ENCODE peak calls at places on chromosomes 3 and 15, in ten cellular contexts. S is adrenal gland, U is body of pancreas, H is ovary, T is uterus, G is A549, M is endothelial cell of umbilical vein, O is stomach, Y is IMR-90, D is breast epithelium. F is an unnamed sample.

GRCh38 chr15:94972314-94972713 is 741.0 kb downstream of the MCTP2 start:
- DNase-seq in S (no peak), D (no peak), U (no peak), O (no peak), G (no peak), Y (no peak), H (no peak), T (no peak), M (peak), F (no peak)

GRCh38 chr3:174477491-174477890 is 381.6 kb upstream of the NAALADL2 start:
- DNase-seq in T (no peak), M (no peak), H (no peak), G (no peak), O (no peak), U (no peak), D (no peak), Y (no peak), S (no peak), F (no peak)

GRCh38 chr3:183378008-183378407 is 50.4 kb downstream of the MCF2L2 start:
- DNase-seq in S (no peak), U (no peak), G (no peak), H (no peak), O (no peak), T (no peak), M (no peak), D (no peak), Y (no peak), F (no peak)

GRCh38 chr3:196254376-196255283 is 32.9 kb downstream of the PCYT1A start:
- DNase-seq in M (no peak), Y (no peak), G (no peak), O (no peak), H (no peak), T (no peak), S (no peak), D (no peak), U (no peak), F (no peak)

GRCh38 chr3:70970136-70970535 is 613.4 kb downstream of the FOXP1 start:
- DNase-seq in G (no peak), U (no peak), D (no peak), T (no peak), S (no peak), M (no peak), Y (no peak), H (no peak), O (no peak), F (no peak)

GRCh38 chr3:195106418-195106906 is 164.5 kb downstream of the XXYLT1 start:
- DNase-seq in T (peak), D (peak), U (peak), S (peak), M (peak), O (peak), H (peak), G (peak), Y (peak), F (peak)

GRCh38 chr3:177195242-177195940 is 1.9 kb downstream of the TBL1XR1 start:
- DNase-seq in H (no peak), Y (no peak), T (no peak), D (no peak), G (no peak), U (peak), S (no peak), O (no peak), M (peak), F (peak)

GRCh38 chr3:14947886-14948608 is 664 bp downstream of the NR2C2 start:
- DNase-seq in M (peak), T (peak), U (peak), D (peak), O (peak), Y (peak), G (peak), H (peak), S (peak), F (peak)

GRCh38 chr3:25663324-25664065 is 1.2 kb downstream of the TOP2B start:
- DNase-seq in O (no peak), H (no peak), G (peak), D (no peak), Y (peak), M (peak), T (no peak), U (peak), S (no peak), F (no peak)

GRCh38 chr15:74369084-74369745 is 1.8 kb upstream of the CYP11A1 start:
- DNase-seq in S (peak), O (no peak), H (peak), M (no peak), T (no peak), Y (no peak), U (no peak), D (no peak), G (no peak), F (no peak)

GRCh38 chr15:74368121-74368520 is 675 bp upstream of the CYP11A1 start:
- DNase-seq in Y (no peak), S (no peak), M (no peak), U (no peak), H (no peak), D (no peak), T (no peak), O (no peak), G (no peak), F (no peak)

GRCh38 chr15:74367296-74367854 is at the start of gene CYP11A1:
- DNase-seq in O (no peak), Y (no peak), G (no peak), M (no peak), D (no peak), U (no peak), S (peak), T (no peak), H (peak), F (no peak)

GRCh38 chr15:74370471-74370870 is 3.0 kb upstream of the CYP11A1 start:
- DNase-seq in O (no peak), G (no peak), Y (no peak), T (no peak), M (no peak), D (no peak), U (no peak), H (no peak), S (no peak), F (no peak)

DNA sequence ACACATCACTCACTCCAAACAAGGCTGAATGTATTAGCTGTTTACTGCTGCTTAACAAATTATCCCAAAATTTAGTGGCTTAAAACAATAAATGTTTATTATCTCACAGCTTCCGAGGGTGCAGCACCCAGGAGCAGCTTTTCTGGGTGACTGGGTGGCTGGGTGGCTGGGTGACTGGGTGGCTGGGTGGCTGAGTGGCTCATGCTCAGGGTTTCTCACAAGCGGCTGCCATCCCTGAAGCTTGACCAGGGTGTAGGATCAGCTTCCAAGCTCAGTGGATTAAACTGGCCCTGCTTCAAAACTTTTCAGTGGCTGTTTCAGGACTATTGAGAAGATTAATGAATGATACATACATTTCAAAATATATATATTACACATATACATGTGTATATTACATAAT is 2.3 kb upstream of the CYP11A1 start:
- DNase-seq in S (no peak), D (no peak), M (no peak), T (no peak), H (no peak), O (no peak), U (no peak), Y (no peak), G (no peak), F (no peak)
- H3K27ac ChIP-seq in S (peak), D (no peak), M (no peak), T (no peak), H (peak), O (no peak), U (no peak), Y (no peak), G (no peak), F (no peak)

GRCh38 chr15:78438595-78439285 is 724 bp downstream of the IREB2 start:
- DNase-seq in Y (no peak), H (no peak), M (peak), U (no peak), D (peak), T (no peak), S (peak), O (no peak), G (peak), F (peak)

GRCh38 chr15:78440375-78441373 is 2.7 kb downstream of the IREB2 start:
- DNase-seq in D (no peak), T (no peak), G (no peak), U (no peak), H (no peak), M (no peak), O (no peak), S (no peak), Y (no peak), F (no peak)

GRCh38 chr15:78434134-78434533 is 3.9 kb upstream of the IREB2 start:
- DNase-seq in M (no peak), Y (no peak), H (no peak), S (no peak), U (no peak), D (no peak), O (no peak), T (no peak), G (no peak), F (no peak)

GRCh38 chr15:78437107-78437761 is 782 bp upstream of the IREB2 start:
- DNase-seq in T (no peak), D (no peak), M (no peak), G (no peak), S (no peak), H (no peak), Y (peak), U (no peak), O (no peak), F (no peak)

GRCh38 chr15:78437762-78438594 is at the start of gene IREB2:
- DNase-seq in D (peak), T (peak), O (peak), M (peak), Y (peak), H (peak), U (peak), G (peak), S (peak), F (peak)
- TF ChIP-seq POLR2A in D (no peak), T (no peak), O (no peak), M (peak), Y (peak), H (peak), U (peak), G (peak), S (peak), F (peak)

GRCh38 chr15:55742498-55742926 is 440 bp downstream of the PRTG start:
- DNase-seq in O (no peak), T (peak), D (no peak), S (peak), Y (peak), M (peak), H (peak), G (peak), U (no peak), F (peak)

GRCh38 chr15:55742927-55743614 is at the start of gene PRTG:
- DNase-seq in U (peak), T (peak), M (peak), S (peak), G (peak), D (no peak), H (peak), Y (peak), O (peak), F (peak)

GRCh38 chr15:55740981-55741591 is 1.9 kb downstream of the PRTG start:
- DNase-seq in S (no peak), O (no peak), Y (no peak), M (no peak), T (no peak), H (no peak), D (no peak), U (no peak), G (no peak), F (no peak)

GRCh38 chr15:55740479-55740878 is 2.5 kb downstream of the PRTG start:
- DNase-seq in O (no peak), Y (no peak), M (no peak), T (no peak), D (no peak), U (no peak), G (no peak), S (no peak), H (no peak), F (no peak)

DNA sequence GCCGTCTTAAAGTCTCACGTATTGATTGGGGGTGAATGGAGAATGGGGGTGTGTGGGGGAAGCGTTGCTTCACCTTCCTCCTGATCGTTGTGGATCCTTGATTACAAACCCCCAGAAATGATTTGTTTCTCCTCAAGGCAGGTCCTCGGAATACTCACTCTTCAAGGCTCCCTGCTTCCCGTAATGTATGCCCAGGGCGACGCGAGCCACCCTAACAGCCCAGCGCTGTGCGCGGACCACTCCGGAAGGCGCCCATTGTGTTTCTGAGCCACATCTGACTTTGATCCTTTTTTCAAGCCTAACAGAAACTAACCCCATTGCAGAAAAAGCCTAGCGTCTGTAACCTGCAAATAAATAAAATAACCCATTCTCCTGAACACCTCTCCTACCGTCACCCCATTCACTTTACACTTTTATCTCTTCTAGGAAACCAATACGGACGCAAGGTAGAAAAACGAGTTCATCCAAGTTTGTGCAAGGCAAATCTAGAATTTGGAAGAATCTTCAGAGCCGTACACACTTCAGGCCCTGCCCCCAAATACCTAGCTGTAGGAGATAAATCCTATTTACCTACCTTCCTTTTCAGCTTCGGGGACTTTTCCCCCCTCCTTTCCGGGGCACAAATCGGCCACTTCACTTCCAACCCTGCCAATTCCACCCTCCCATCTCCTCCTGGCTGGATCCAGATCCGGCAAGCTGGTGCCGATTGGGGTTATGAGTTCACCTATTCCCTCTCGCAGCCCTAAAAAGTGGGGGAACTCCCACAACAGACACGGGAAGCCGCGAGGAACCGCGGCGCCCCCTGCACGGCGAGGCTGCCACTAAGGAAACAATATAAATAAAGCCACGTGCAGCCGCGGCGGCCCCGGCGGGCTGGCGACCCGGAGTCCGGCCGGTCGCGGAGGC is 1.1 kb downstream of the PRTG start:
- DNase-seq in H (peak), O (no peak), T (peak), U (no peak), D (no peak), M (peak), Y (no peak), G (peak), S (peak), F (peak)
- TF ChIP-seq CTCF in H (no peak), O (no peak), T (no peak), U (no peak), D (no peak), M (peak), Y (no peak), G (no peak), S (no peak), F (no peak)

GRCh38 chr3:83248454-83248853 is 1487.0 kb upstream of the GBE1 start:
- DNase-seq in T (no peak), D (no peak), Y (no peak), H (no peak), S (no peak), M (no peak), O (no peak), G (no peak), U (no peak), F (no peak)
- H3K27ac ChIP-seq in T (no peak), D (no peak), Y (no peak), H (no peak), S (no peak), M (no peak), O (no peak), G (no peak), U (no peak), F (no peak)

GRCh38 chr3:154229217-154229590 is 95.1 kb downstream of the DHX36 start:
- DNase-seq in M (no peak), T (no peak), O (no peak), D (no peak), G (no peak), Y (peak), U (no peak), H (no peak), S (no peak), F (no peak)

GRCh38 chr3:154225536-154225935 is 98.8 kb downstream of the DHX36 start:
- DNase-seq in U (no peak), G (no peak), T (no peak), Y (no peak), O (no peak), D (no peak), M (no peak), H (no peak), S (no peak), F (no peak)

GRCh38 chr3:154224366-154224765 is 99.9 kb downstream of the DHX36 start:
- DNase-seq in H (no peak), G (no peak), S (no peak), D (no peak), M (peak), O (no peak), Y (no peak), T (no peak), U (no peak), F (no peak)

DNA sequence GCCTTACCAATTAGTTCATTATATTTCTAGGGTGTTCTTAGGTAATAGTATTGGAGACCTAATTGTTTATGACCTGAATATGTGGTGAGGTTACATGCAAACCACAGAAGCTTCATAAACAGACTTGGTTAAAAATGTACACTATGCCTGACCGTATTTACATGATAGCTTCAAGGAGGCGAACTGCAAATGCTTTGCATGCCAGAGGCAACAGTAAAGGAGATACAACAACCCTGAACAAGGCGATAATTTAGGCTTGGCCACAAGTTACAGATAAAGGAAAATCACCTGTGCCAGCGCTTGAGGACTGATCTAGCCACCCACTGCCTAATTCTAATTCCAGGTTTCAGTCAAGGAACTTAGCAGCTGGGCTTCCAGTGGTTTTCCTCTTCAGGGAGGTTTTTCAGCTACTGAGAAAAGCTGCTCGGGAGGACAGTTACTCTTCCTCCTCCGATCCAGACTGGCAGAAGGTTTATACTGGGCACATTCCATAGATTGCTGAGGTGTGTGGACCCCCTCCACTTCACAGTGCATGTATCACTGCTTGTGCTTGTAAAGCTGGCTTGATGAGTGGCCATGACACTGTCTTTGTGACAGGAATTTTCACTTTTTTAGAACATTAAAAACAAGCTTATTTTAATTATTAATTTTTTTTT is 95.6 kb downstream of the DHX36 start:
- DNase-seq in S (no peak), D (no peak), M (no peak), Y (peak), O (no peak), H (no peak), T (no peak), U (no peak), G (no peak), F (no peak)
- TF ChIP-seq POLR2A in S (no peak), D (no peak), M (no peak), Y (no peak), O (no peak), H (no peak), T (no peak), U (no peak), G (no peak), F (no peak)

DNA sequence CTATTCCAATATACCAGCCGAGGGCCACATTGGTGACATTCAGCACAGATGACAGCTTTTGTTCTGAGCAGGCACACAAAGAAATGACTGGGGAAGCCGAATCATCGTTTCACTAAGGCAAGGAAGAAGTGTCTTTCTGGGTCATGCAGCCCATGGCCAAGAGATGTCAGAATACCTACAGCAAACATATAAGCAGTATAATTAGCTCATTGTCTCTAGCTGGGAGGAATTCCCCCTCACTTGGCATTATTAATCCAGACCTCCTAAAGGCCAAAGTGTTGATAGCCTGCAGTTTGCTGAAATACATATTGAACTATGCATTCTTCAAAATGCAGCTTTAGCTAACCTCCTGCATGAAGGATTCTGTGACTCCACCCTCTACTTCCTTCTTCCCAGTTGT is 100.2 kb downstream of the CNTN4 start:
- DNase-seq in S (no peak), T (no peak), O (no peak), U (no peak), H (no peak), M (no peak), D (no peak), G (no peak), Y (no peak), F (no peak)
- TF ChIP-seq CTCF in S (no peak), T (no peak), O (no peak), U (no peak), H (no peak), M (no peak), D (no peak), G (no peak), Y (no peak), F (no peak)

DNA sequence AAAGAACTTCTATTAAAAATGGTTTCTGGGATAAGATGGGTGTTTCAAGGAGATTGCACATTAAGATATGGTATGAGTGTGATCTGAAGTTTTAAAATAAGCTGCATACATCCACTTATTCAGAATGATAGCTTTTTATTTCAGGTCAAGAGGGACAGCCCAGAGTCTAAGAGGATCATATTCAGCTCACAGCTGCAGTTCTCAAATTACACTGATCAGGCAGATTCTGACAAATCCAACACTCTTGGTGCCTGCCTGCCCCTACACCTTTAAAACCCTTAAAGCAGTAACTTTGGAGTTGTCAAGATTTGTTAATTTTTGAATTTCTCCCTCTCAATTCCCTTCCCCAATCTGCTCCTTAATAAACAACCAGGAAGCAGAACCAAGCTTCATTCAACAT is 9.1 kb upstream of the TMEM87A start:
- DNase-seq in Y (no peak), G (no peak), D (no peak), M (no peak), H (no peak), T (no peak), U (no peak), O (no peak), S (no peak), F (no peak)
- H3K27ac ChIP-seq in Y (no peak), G (no peak), D (no peak), M (no peak), H (no peak), T (no peak), U (no peak), O (no peak), S (no peak), F (no peak)